ENCODE peak calls at places on chromosomes 3 and 15, in seven cellular contexts. I is HuH-7; P is H4; S is HFF-Myc; Z is NCI-H1105 treated with DMSO at 0.1 percent for 48 hours; R is central memory CD4-positive, alpha-beta T cell; Q is HEK293T. C is an unnamed sample.

GRCh38 chr15:58043192-58043903 is 22.2 kb downstream of the ALDH1A2 start:
- DNase-seq in I (no peak), P (peak), S (no peak), Z (peak), R (peak), Q (no peak), C (peak)

GRCh38 chr3:141920701-141921100 is 44.3 kb downstream of the ATP1B3 start:
- DNase-seq in I (no peak), P (no peak), S (no peak), Z (no peak), R (no peak), Q (no peak), C (no peak)

GRCh38 chr3:176430244-176430893 is 766.9 kb downstream of the TBL1XR1 start:
- DNase-seq in I (peak), P (peak), S (peak), Z (peak), R (no peak), Q (peak), C (peak)

GRCh38 chr3:57709559-57709958 is 16.7 kb upstream of the DENND6A start:
- DNase-seq in I (no peak), P (no peak), S (no peak), Z (no peak), R (no peak), Q (no peak), C (no peak)

GRCh38 chr3:71226565-71227281 is 356.8 kb downstream of the FOXP1 start:
- DNase-seq in I (no peak), P (no peak), S (no peak), Z (no peak), R (peak), Q (no peak), C (no peak)

GRCh38 chr3:121231872-121232271 is 313.9 kb downstream of the POLQ start:
- DNase-seq in I (no peak), P (no peak), S (no peak), Z (no peak), R (no peak), Q (no peak), C (no peak)

GRCh38 chr3:9036327-9037112 is 73.2 kb upstream of the RAD18 start:
- DNase-seq in I (no peak), P (peak), S (peak), Z (no peak), R (no peak), Q (no peak), C (peak)

GRCh38 chr3:53166781-53167291 is 5.8 kb downstream of the PRKCD start:
- DNase-seq in I (no peak), P (peak), S (peak), Z (no peak), R (no peak), Q (no peak), C (no peak)

GRCh38 chr15:64452988-64453688 is 7.2 kb upstream of the ZNF609 start:
- DNase-seq in I (no peak), P (no peak), S (no peak), Z (peak), R (no peak), Q (no peak), C (no peak)

GRCh38 chr3:53628546-53629395 is 134.4 kb downstream of the CACNA1D start:
- DNase-seq in I (no peak), P (no peak), S (no peak), Z (peak), R (no peak), Q (no peak), C (no peak)

GRCh38 chr3:10508619-10509260 is 3.4 kb upstream of the ATP2B2 start:
- DNase-seq in I (peak), P (no peak), S (no peak), Z (no peak), R (no peak), Q (no peak), C (no peak)

GRCh38 chr3:139934557-139935070 is 371 bp upstream of the CLSTN2 start:
- DNase-seq in I (peak), P (peak), S (no peak), Z (peak), R (no peak), Q (peak), C (peak)

C was measured in hepatocyte.